ENCODE peak calls at places on chromosomes 3 and 15, in nine cellular contexts. V is upper lobe of left lung, F is stomach, Z is K562, Y is transverse colon, G is GM12878, T is suprapubic skin, S is HepG2, D is SK-N-SH. E is an unnamed sample.

GRCh38 chr15:63920504-63921178 is 86.9 kb upstream of the HERC1 start:
- DNase-seq in Y (no peak), S (no peak), F (no peak), G (no peak), V (no peak), Z (no peak), D (no peak), T (no peak), E (no peak)

GRCh38 chr3:46926871-46927717 is 49.5 kb downstream of the CCDC12 start:
- DNase-seq in T (peak), Z (no peak), D (no peak), Y (peak), V (no peak), F (peak), G (peak), S (no peak), E (peak)

GRCh38 chr3:143648708-143649107 is 199.6 kb downstream of the SLC9A9 start:
- DNase-seq in V (no peak), D (peak), Y (no peak), T (no peak), Z (peak), S (no peak), G (no peak), F (no peak), E (no peak)

GRCh38 chr15:85620321-85621044 is 174.2 kb downstream of the KLHL25 start:
- DNase-seq in T (no peak), Z (no peak), D (no peak), Y (no peak), V (no peak), G (no peak), S (no peak), F (no peak), E (no peak)

GRCh38 chr15:87711011-87711410 is 545.5 kb downstream of the NTRK3 start:
- DNase-seq in T (no peak), S (no peak), Y (no peak), F (no peak), D (no peak), G (no peak), V (no peak), Z (no peak), E (no peak)

GRCh38 chr3:185549111-185549510 is 3.3 kb downstream of the LIPH start:
- DNase-seq in T (no peak), S (no peak), Z (no peak), Y (no peak), F (peak), D (no peak), V (no peak), G (no peak), E (no peak)

GRCh38 chr3:9747267-9747666 is 2.5 kb upstream of the OGG1 start:
- DNase-seq in G (no peak), F (no peak), S (no peak), D (no peak), T (no peak), Y (no peak), V (no peak), Z (no peak), E (no peak)

GRCh38 chr3:140449591-140450256 is 228.1 kb upstream of the TRIM42 start:
- DNase-seq in Z (no peak), S (no peak), D (no peak), Y (no peak), V (no peak), T (no peak), F (peak), G (no peak), E (no peak)

GRCh38 chr3:56955551-56956131 is 104.8 kb upstream of the SPATA12 start:
- DNase-seq in D (no peak), Y (no peak), F (no peak), Z (no peak), V (no peak), T (no peak), S (no peak), G (no peak), E (no peak)

GRCh38 chr15:92955706-92956105 is 55.6 kb downstream of the CHD2 start:
- DNase-seq in Z (no peak), D (no peak), S (no peak), F (no peak), V (no peak), G (no peak), Y (no peak), T (no peak), E (no peak)

GRCh38 chr3:147816770-147817169 is 407.6 kb downstream of the ZIC1 start:
- DNase-seq in F (no peak), D (no peak), Y (peak), V (no peak), S (no peak), G (no peak), Z (no peak), T (no peak), E (peak)

GRCh38 chr3:101119535-101119934 is 126.3 kb upstream of the ABI3BP start:
- DNase-seq in Y (no peak), S (no peak), T (no peak), D (no peak), G (no peak), V (no peak), Z (no peak), F (no peak), E (no peak)

GRCh38 chr3:194346621-194347020 is 4.5 kb downstream of the CPN2 start:
- DNase-seq in D (no peak), G (no peak), T (no peak), F (no peak), V (no peak), Y (no peak), Z (no peak), S (no peak), E (no peak)

GRCh38 chr3:183131735-183132134 is 30.8 kb downstream of the LAMP3 start:
- DNase-seq in Y (no peak), Z (no peak), T (no peak), S (no peak), D (no peak), G (no peak), V (no peak), F (no peak), E (no peak)
- TF ChIP-seq POLR2AphosphoS5 in Y (no peak), Z (no peak), T (no peak), S (no peak), D (no peak), G (no peak), V (no peak), F (no peak), E (no peak)

GRCh38 chr3:105278688-105279087 is 88.0 kb upstream of the ALCAM start:
- DNase-seq in G (no peak), T (no peak), D (no peak), V (no peak), F (no peak), S (no peak), Z (no peak), Y (no peak), E (no peak)

GRCh38 chr3:105277656-105278055 is 89.1 kb upstream of the ALCAM start:
- DNase-seq in V (no peak), T (no peak), S (no peak), Z (no peak), F (no peak), G (no peak), Y (no peak), D (no peak), E (no peak)

GRCh38 chr3:105274536-105274935 is 92.2 kb upstream of the ALCAM start:
- DNase-seq in F (no peak), T (no peak), V (no peak), Y (no peak), Z (no peak), G (no peak), D (no peak), S (no peak), E (no peak)

DNA sequence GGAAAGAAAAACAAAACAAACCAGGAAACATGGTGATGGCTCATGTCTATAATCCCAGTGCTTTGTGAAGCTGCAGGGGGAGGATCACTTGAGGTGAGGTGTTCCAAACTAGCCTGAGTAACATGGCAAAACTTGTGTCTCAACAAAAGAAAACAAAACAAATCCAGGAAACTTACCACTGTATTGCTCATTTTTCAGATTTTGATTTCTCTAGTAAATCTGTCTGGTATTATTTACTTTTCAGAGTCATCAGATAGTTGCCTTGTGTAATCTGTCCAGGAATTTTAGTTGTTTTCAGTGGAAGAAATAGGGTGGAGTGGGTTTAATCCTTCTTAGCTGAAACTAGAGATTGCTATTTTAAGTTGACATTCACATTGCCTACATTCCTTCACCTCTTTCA is 91.8 kb upstream of the ALCAM start:
- DNase-seq in V (no peak), Y (no peak), S (no peak), T (no peak), D (no peak), Z (no peak), F (no peak), G (no peak), E (no peak)
- TF ChIP-seq EP300 in V (no peak), Y (no peak), S (no peak), T (no peak), D (no peak), Z (no peak), F (no peak), G (no peak), E (no peak)

GRCh38 chr15:77504871-77505270 is 84.2 kb downstream of the HMG20A start:
- DNase-seq in V (no peak), T (no peak), S (no peak), F (no peak), D (no peak), G (no peak), Z (no peak), Y (no peak), E (peak)

GRCh38 chr15:77507911-77508310 is 87.2 kb downstream of the HMG20A start:
- DNase-seq in V (no peak), T (no peak), F (peak), S (peak), Y (no peak), Z (no peak), D (no peak), G (no peak), E (peak)

GRCh38 chr15:77505556-77505955 is 84.9 kb downstream of the HMG20A start:
- DNase-seq in Z (no peak), V (no peak), T (no peak), F (no peak), D (no peak), Y (no peak), S (no peak), G (no peak), E (peak)

GRCh38 chr15:77507151-77507847 is 86.6 kb downstream of the HMG20A start:
- DNase-seq in F (peak), T (peak), Y (peak), S (no peak), D (no peak), Z (no peak), V (no peak), G (no peak), E (peak)

DNA sequence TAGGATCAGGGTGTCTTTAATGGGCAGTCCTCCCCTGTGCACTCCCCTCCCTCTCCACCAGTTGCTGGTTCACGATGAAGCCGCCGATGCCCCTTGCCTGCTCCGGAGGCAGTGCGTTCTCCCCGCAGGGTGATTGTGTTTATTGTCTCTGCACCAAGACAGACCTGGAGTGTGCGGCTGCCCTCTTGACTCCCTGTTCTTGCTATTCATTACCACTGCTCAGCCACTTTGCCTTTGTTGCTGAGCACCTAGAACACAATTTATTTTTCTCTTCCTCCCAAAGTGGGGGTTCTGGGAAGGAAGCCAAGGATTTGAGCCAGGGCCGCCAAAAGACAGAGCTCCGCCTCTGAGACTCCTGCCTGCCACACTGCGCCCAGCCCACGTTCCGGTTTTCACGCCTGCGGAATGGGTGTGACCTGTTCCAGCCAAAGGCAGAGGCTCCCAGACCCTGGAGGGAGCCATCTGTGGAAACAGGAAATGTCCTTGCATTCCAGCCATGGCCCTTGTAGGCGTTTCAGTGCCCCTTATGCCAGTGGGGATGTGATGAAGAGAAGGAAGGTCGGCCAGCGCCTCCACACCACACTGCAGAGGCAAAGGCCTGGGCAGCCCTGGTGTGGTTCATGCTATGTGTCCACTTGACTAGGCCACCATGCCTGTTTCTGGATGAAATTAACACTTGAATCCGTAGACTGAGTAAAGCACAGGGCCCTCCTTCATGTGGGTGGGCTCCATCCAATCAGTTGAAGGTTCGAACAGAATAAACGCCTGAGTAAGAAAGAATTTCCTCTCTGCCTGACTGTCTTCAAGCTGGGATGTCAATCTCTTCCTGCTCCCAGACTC is 85.8 kb downstream of the HMG20A start:
- DNase-seq in Z (peak), D (no peak), V (peak), F (peak), Y (peak), S (no peak), G (no peak), T (no peak), E (peak)
- TF ChIP-seq POLR2AphosphoS5 in Z (no peak), D (no peak), V (no peak), F (no peak), Y (no peak), S (no peak), G (no peak), T (no peak), E (peak)

GRCh38 chr15:90040618-90041017 is 39.5 kb downstream of the ZNF710 start:
- DNase-seq in Z (no peak), V (no peak), S (no peak), T (peak), D (no peak), F (no peak), Y (no peak), G (no peak), E (no peak)
- TF ChIP-seq EP300 in Z (peak), V (no peak), S (no peak), T (no peak), D (no peak), F (no peak), Y (no peak), G (no peak), E (no peak)